ENCODE peak calls at places on chromosomes 4 and X, in nine cellular contexts. J, A, I, D, W, C, S, Z and H are unnamed samples.

GRCh38 chr4:176359590-176359989 is 39.8 kb downstream of the SPCS3 start:
- DNase-seq in J (no peak), A (peak), I (no peak), D (no peak), W (peak), C (peak), S (no peak), Z (peak), H (peak)

GRCh38 chr4:105878668-105879067 is 16.6 kb upstream of the NPNT start:
- DNase-seq in J (no peak), A (no peak), I (no peak), D (no peak), W (no peak), C (no peak), S (no peak), Z (no peak), H (no peak)

GRCh38 chrX:107683124-107683895 is 55.0 kb downstream of the PRPS1 start:
- DNase-seq in J (no peak), A (no peak), I (peak), D (no peak), W (no peak), C (peak), S (no peak), Z (no peak), H (no peak)

GRCh38 chr4:18366762-18367358 is 345.3 kb upstream of the LCORL start:
- DNase-seq in J (no peak), A (peak), I (no peak), D (peak), W (no peak), C (peak), S (no peak), Z (peak), H (peak)

GRCh38 chrX:105477351-105477750 is 256.9 kb upstream of the TEX13A start:
- DNase-seq in J (no peak), A (no peak), I (no peak), D (no peak), W (no peak), C (no peak), S (no peak), Z (no peak), H (no peak)

GRCh38 chr4:150140774-150141400 is 62.6 kb downstream of the DCLK2 start:
- DNase-seq in J (no peak), A (peak), I (no peak), D (no peak), W (no peak), C (peak), S (no peak), Z (peak), H (peak)

GRCh38 chr4:22515145-22515887 is 550 bp downstream of the ADGRA3 start:
- DNase-seq in J (no peak), A (peak), I (peak), D (no peak), W (no peak), C (peak), S (peak), Z (peak), H (peak)

GRCh38 chr4:89939994-89940393 is 45.3 kb downstream of the MMRN1 start:
- DNase-seq in J (no peak), A (peak), I (no peak), D (no peak), W (no peak), C (peak), S (no peak), Z (no peak), H (no peak)

GRCh38 chr4:93891244-93891643 is 62.7 kb downstream of the ATOH1 start:
- DNase-seq in J (no peak), A (no peak), I (no peak), D (no peak), W (no peak), C (no peak), S (no peak), Z (no peak), H (no peak)

GRCh38 chr4:84032372-84032771 is 466.7 kb downstream of the NKX6-1 start:
- DNase-seq in J (no peak), A (no peak), I (no peak), D (no peak), W (no peak), C (no peak), S (no peak), Z (no peak), H (no peak)

GRCh38 chr4:10173039-10173753 is 56.6 kb upstream of the WDR1 start:
- DNase-seq in J (peak), A (no peak), I (no peak), D (no peak), W (no peak), C (no peak), S (no peak), Z (peak), H (peak)

GRCh38 chr4:55386073-55386472 is 9.7 kb upstream of the TMEM165 start:
- DNase-seq in J (no peak), A (no peak), I (no peak), D (peak), W (no peak), C (peak), S (no peak), Z (peak), H (peak)

GRCh38 chrX:71622347-71623104 is 4.2 kb upstream of the CXCR3 start:
- DNase-seq in J (no peak), A (peak), I (peak), D (peak), W (peak), C (peak), S (peak), Z (peak), H (peak)

GRCh38 chr4:8267077-8267476 is 2.5 kb upstream of the HTRA3 start:
- DNase-seq in J (no peak), A (peak), I (peak), D (peak), W (no peak), C (peak), S (peak), Z (peak), H (peak)

GRCh38 chr4:21077967-21078366 is 377.7 kb downstream of the PACRGL start:
- DNase-seq in J (no peak), A (no peak), I (no peak), D (no peak), W (no peak), C (peak), S (no peak), Z (no peak), H (no peak)

GRCh38 chrX:70664726-70665125 is 220.1 kb downstream of the DLG3 start:
- DNase-seq in J (no peak), A (peak), I (no peak), D (peak), W (no peak), C (peak), S (no peak), Z (peak), H (peak)

GRCh38 chr4:73718375-73719373 is 21.7 kb upstream of the CXCL8 start:
- DNase-seq in J (peak), A (peak), I (no peak), D (no peak), W (no peak), C (no peak), S (no peak), Z (no peak), H (peak)

GRCh38 chr4:170008376-170008775 is 17.8 kb downstream of the MFAP3L start:
- DNase-seq in J (no peak), A (no peak), I (no peak), D (no peak), W (no peak), C (no peak), S (no peak), Z (no peak), H (peak)

GRCh38 chr4:114250439-114250891 is 271.0 kb upstream of the ARSJ start:
- DNase-seq in J (no peak), A (peak), I (no peak), D (no peak), W (peak), C (peak), S (no peak), Z (peak), H (peak)

GRCh38 chr4:4524364-4524763 is 17.5 kb downstream of the STX18 start:
- DNase-seq in J (no peak), A (no peak), I (no peak), D (peak), W (no peak), C (no peak), S (no peak), Z (peak), H (no peak)

GRCh38 chrX:133966199-133966598 is 19.2 kb downstream of the GPC3 start:
- DNase-seq in J (no peak), A (no peak), I (no peak), D (no peak), W (no peak), C (no peak), S (no peak), Z (no peak), H (no peak)

GRCh38 chr4:88812420-88812819 is 114.8 kb upstream of the NAP1L5 start:
- DNase-seq in J (no peak), A (no peak), I (no peak), D (no peak), W (no peak), C (no peak), S (no peak), Z (no peak), H (no peak)

GRCh38 chr4:88811904-88812303 is 114.3 kb upstream of the NAP1L5 start:
- DNase-seq in J (no peak), A (no peak), I (no peak), D (no peak), W (no peak), C (no peak), S (no peak), Z (no peak), H (no peak)

GRCh38 chr4:88817740-88818139 is 120.1 kb upstream of the NAP1L5 start:
- DNase-seq in J (no peak), A (no peak), I (no peak), D (no peak), W (no peak), C (no peak), S (no peak), Z (no peak), H (no peak)

GRCh38 chr4:88812976-88813375 is 115.3 kb upstream of the NAP1L5 start:
- DNase-seq in J (no peak), A (no peak), I (no peak), D (no peak), W (no peak), C (no peak), S (no peak), Z (no peak), H (no peak)

DNA sequence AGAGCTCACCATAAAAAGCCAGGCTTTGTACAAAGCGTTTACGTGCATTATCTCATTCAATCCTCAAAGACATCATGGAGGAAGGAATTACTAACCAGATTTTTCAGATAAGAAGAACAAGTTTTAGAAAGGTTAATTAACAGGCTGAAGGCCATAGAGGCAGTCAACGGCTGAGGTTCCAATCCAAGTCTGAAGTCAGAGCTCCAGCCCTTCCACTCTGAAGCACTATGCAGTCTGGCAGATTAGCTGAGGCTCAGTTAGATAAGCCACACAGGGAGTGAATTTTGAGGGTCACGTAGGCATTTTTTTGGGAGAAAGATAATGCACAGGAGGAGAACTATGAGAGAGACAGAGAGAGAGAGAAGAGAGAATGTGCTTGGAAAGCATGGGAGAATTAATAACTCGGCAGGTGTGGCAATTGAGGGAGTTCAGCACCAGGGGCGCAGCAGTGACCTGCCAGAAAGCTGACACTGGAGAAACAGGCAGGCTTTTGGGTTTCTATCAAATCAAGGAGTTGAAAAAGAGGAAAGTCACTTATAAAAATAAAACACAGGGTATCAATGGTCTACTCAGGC is 116.5 kb upstream of the NAP1L5 start:
- DNase-seq in J (no peak), A (no peak), I (no peak), D (no peak), W (no peak), C (no peak), S (peak), Z (no peak), H (no peak)
- TF ChIP-seq CTCF in J (peak), A (no peak), I (no peak), D (peak), W (no peak), C (no peak), S (peak), Z (no peak), H (no peak)

DNA sequence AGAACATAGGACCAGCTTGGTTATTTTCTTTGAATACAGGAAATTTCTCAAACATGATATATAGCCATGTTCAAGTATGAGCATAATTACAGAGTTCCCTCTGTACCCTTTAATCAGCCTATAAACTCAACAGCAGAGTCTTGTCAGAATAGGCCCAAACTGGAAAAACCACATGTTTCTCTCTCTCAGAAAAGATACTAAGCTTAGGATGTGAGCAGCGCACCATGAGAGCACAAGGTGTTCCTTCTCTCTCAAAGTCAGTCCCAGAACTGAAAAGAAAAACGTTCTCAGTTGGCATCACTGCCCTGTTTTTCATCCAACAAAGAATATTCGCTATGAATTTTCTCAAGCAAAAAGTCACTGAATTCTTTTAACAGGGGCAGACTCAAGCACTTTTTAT is 28.5 kb downstream of the MAPK10 start:
- DNase-seq in J (no peak), A (no peak), I (no peak), D (no peak), W (no peak), C (no peak), S (no peak), Z (no peak), H (no peak)
- H3K4me3 ChIP-seq in J (no peak), A (no peak), I (no peak), D (no peak), W (no peak), C (no peak), S (no peak), Z (no peak), H (no peak)

GRCh38 chrX:68807818-68808217 is 21.0 kb upstream of the EFNB1 start:
- DNase-seq in J (no peak), A (peak), I (no peak), D (no peak), W (no peak), C (peak), S (no peak), Z (no peak), H (peak)
- TF ChIP-seq CTCF in J (peak), A (peak), I (peak), D (no peak), W (peak), C (peak), S (peak), Z (peak), H (peak)

GRCh38 chrX:41009816-41010187 is 75.4 kb upstream of the USP9X start:
- DNase-seq in J (no peak), A (no peak), I (no peak), D (no peak), W (no peak), C (no peak), S (no peak), Z (no peak), H (no peak)
- H3K4me3 ChIP-seq in J (no peak), A (no peak), I (peak), D (no peak), W (peak), C (peak), S (no peak), Z (no peak), H (peak)

GRCh38 chr4:173829565-173829964 is 299.5 kb upstream of the HAND2 start:
- DNase-seq in J (no peak), A (no peak), I (no peak), D (no peak), W (no peak), C (no peak), S (no peak), Z (no peak), H (no peak)

GRCh38 chr4:173837517-173837916 is 307.5 kb upstream of the HAND2 start:
- DNase-seq in J (no peak), A (no peak), I (no peak), D (no peak), W (no peak), C (no peak), S (no peak), Z (no peak), H (no peak)

GRCh38 chr4:173835863-173836262 is 305.8 kb upstream of the HAND2 start:
- DNase-seq in J (no peak), A (peak), I (no peak), D (no peak), W (peak), C (peak), S (no peak), Z (peak), H (peak)

GRCh38 chr4:173834151-173834550 is 304.1 kb upstream of the HAND2 start:
- DNase-seq in J (no peak), A (no peak), I (no peak), D (no peak), W (no peak), C (peak), S (no peak), Z (peak), H (no peak)
- TF ChIP-seq CTCF in J (no peak), A (no peak), I (no peak), D (peak), W (no peak), C (no peak), S (no peak), Z (peak), H (peak)

GRCh38 chr4:151690884-151691283 is 69.9 kb downstream of the GATB start:
- DNase-seq in J (no peak), A (no peak), I (no peak), D (no peak), W (no peak), C (peak), S (no peak), Z (no peak), H (peak)

GRCh38 chr4:151692443-151692782 is 68.4 kb downstream of the GATB start:
- DNase-seq in J (no peak), A (no peak), I (no peak), D (no peak), W (no peak), C (no peak), S (no peak), Z (no peak), H (no peak)

GRCh38 chr4:151692821-151693504 is 67.8 kb downstream of the GATB start:
- DNase-seq in J (no peak), A (no peak), I (no peak), D (no peak), W (no peak), C (no peak), S (no peak), Z (peak), H (no peak)

GRCh38 chr4:151690164-151690856 is 70.5 kb downstream of the GATB start:
- DNase-seq in J (no peak), A (peak), I (no peak), D (no peak), W (no peak), C (peak), S (no peak), Z (peak), H (peak)

DNA sequence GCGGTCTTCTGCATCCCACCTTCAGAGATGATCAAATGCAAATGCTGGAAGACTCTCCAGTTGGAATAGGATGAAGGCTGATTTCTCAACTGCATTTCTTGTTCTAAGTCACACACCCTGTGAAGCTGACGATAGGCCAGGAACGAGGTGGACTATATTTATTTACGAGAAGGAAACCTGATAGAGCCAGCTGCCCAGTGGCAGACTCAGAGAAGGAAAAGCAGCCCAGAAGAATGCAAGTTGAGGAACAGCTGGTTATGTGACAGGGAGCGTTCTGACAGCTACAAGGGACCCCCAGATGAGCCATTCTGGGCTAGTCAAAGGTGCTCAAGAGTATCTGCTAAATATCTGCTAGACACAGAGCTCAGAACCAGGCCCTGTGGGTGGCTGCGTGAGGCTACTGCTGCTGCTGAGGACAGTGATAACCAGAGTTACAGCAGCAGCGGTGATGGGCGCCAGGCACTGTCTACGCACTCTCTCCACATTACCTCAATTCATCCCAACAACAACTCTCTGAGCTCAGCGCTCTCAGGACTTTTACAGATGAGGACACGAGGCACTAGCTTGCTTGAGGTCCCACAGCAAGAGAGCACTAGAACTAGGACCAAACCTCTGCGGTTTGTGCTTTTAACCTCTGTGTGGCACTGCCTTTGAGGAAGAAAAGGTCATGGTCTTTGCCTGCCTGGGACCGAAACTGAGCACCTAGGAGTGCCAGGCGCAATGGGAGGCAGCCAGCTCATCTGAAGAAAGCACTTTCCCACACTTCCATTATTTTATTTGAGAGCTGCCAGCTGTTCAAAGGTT is 69.0 kb downstream of the GATB start:
- DNase-seq in J (no peak), A (no peak), I (peak), D (no peak), W (no peak), C (no peak), S (no peak), Z (peak), H (peak)
- H3K4me3 ChIP-seq in J (no peak), A (no peak), I (peak), D (no peak), W (no peak), C (no peak), S (no peak), Z (no peak), H (no peak)

GRCh38 chrX:34893741-34894140 is 48.9 kb upstream of the FAM47B start:
- DNase-seq in J (no peak), A (no peak), I (no peak), D (peak), W (no peak), C (no peak), S (no peak), Z (peak), H (no peak)
- TF ChIP-seq CTCF in J (peak), A (peak), I (peak), D (peak), W (peak), C (no peak), S (peak), Z (peak), H (peak)

GRCh38 chr4:87391783-87392054 is 731 bp upstream of the HSD17B11 start:
- DNase-seq in J (no peak), A (no peak), I (no peak), D (no peak), W (no peak), C (no peak), S (no peak), Z (no peak), H (peak)
- H3K4me3 ChIP-seq in J (peak), A (peak), I (peak), D (peak), W (peak), C (peak), S (peak), Z (peak), H (peak)

DNA sequence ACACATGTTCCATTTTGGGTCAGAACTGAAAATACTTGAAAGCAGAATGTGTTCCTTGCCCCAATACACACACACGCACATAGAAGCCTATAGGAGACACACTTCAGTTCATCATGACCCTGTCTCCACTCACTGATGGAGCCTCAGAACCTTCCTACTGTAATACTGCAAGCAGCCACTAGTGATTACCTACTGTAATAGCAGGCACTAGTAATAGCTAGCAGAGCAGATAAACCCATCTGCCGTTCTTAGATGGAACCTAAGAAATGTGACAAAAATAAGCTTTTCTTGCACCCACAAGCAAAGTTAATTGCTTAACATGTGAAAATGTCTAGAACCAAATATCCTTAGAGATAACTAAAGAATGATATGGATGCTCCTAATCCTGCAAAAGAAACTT is 13.6 kb downstream of the AMTN start:
- DNase-seq in J (no peak), A (no peak), I (no peak), D (peak), W (no peak), C (no peak), S (no peak), Z (no peak), H (no peak)
- TF ChIP-seq CTCF in J (peak), A (no peak), I (no peak), D (peak), W (no peak), C (peak), S (no peak), Z (no peak), H (peak)